ENCODE peak calls at places on chromosomes 5 and 9, in ten cellular contexts. One of them, this sample, is unnamed.

GRCh38 chr5:35369965-35370790 is 139.9 kb upstream of the PRLR start:
- DNase-seq in fibroblast of lung: no peak
- DNase-seq in SJSA1: no peak
- DNase-seq in GM10248: no peak
- DNase-seq in NCI-H2171 treated with DMSO at 0.1 percent for 48 hours: peak; percentile 46
- DNase-seq in right lobe of liver: no peak
- DNase-seq in GM12892: no peak
- DNase-seq in HS-27A: no peak
- DNase-seq in AG04450: no peak
- DNase-seq in nucleus accumbens: no peak
- DNase-seq in this sample: peak; percentile 73

GRCh38 chr5:66742896-66743247 is 146.7 kb downstream of the MAST4 start:
- DNase-seq in fibroblast of lung: no peak
- DNase-seq in SJSA1: no peak
- DNase-seq in GM10248: no peak
- DNase-seq in NCI-H2171 treated with DMSO at 0.1 percent for 48 hours: no peak
- DNase-seq in right lobe of liver: no peak
- DNase-seq in GM12892: no peak
- DNase-seq in HS-27A: no peak
- DNase-seq in AG04450: no peak
- DNase-seq in nucleus accumbens: no peak
- DNase-seq in this sample: no peak

GRCh38 chr5:170265527-170265926 is 32.0 kb downstream of the LCP2 start:
- DNase-seq in fibroblast of lung: peak; percentile 14
- DNase-seq in SJSA1: no peak
- DNase-seq in GM10248: no peak
- DNase-seq in NCI-H2171 treated with DMSO at 0.1 percent for 48 hours: no peak
- DNase-seq in right lobe of liver: no peak
- DNase-seq in GM12892: no peak
- DNase-seq in HS-27A: no peak
- DNase-seq in AG04450: no peak
- DNase-seq in nucleus accumbens: peak; percentile 74
- DNase-seq in this sample: no peak

GRCh38 chr5:121189569-121190305 is 661.9 kb upstream of the FTMT start:
- DNase-seq in fibroblast of lung: peak; percentile 59
- DNase-seq in SJSA1: no peak
- DNase-seq in GM10248: no peak
- DNase-seq in NCI-H2171 treated with DMSO at 0.1 percent for 48 hours: peak; percentile 28
- DNase-seq in right lobe of liver: no peak
- DNase-seq in GM12892: no peak
- DNase-seq in HS-27A: no peak
- DNase-seq in AG04450: peak; percentile 20
- DNase-seq in nucleus accumbens: no peak
- DNase-seq in this sample: no peak

GRCh38 chr5:168947212-168947868 is 353.6 kb downstream of the SLIT3 start:
- DNase-seq in fibroblast of lung: peak; percentile 11
- DNase-seq in SJSA1: peak; percentile 85
- DNase-seq in GM10248: peak; percentile 69
- DNase-seq in NCI-H2171 treated with DMSO at 0.1 percent for 48 hours: peak; percentile 56
- DNase-seq in right lobe of liver: no peak
- DNase-seq in GM12892: peak; percentile 27
- DNase-seq in HS-27A: peak; percentile 3
- DNase-seq in AG04450: no peak
- DNase-seq in nucleus accumbens: no peak
- DNase-seq in this sample: peak; percentile 81

GRCh38 chr5:761206-761771 is 23.2 kb downstream of the ZDHHC11B start:
- DNase-seq in fibroblast of lung: no peak
- DNase-seq in SJSA1: no peak
- DNase-seq in GM10248: no peak
- DNase-seq in NCI-H2171 treated with DMSO at 0.1 percent for 48 hours: no peak
- DNase-seq in right lobe of liver: peak; percentile 46
- DNase-seq in GM12892: no peak
- DNase-seq in HS-27A: no peak
- DNase-seq in AG04450: no peak
- DNase-seq in nucleus accumbens: no peak
- DNase-seq in this sample: no peak

GRCh38 chr9:77224750-77225312 is 47.5 kb downstream of the VPS13A start:
- DNase-seq in fibroblast of lung: peak; percentile 38
- DNase-seq in SJSA1: no peak
- DNase-seq in GM10248: no peak
- DNase-seq in NCI-H2171 treated with DMSO at 0.1 percent for 48 hours: no peak
- DNase-seq in right lobe of liver: no peak
- DNase-seq in GM12892: no peak
- DNase-seq in HS-27A: peak; percentile 29
- DNase-seq in AG04450: peak; percentile 18
- DNase-seq in nucleus accumbens: no peak
- DNase-seq in this sample: no peak

GRCh38 chr9:69137311-69137710 is 36.8 kb upstream of the TJP2 start:
- DNase-seq in fibroblast of lung: no peak
- DNase-seq in SJSA1: no peak
- DNase-seq in GM10248: no peak
- DNase-seq in NCI-H2171 treated with DMSO at 0.1 percent for 48 hours: no peak
- DNase-seq in right lobe of liver: no peak
- DNase-seq in GM12892: no peak
- DNase-seq in HS-27A: no peak
- DNase-seq in AG04450: no peak
- DNase-seq in nucleus accumbens: no peak
- DNase-seq in this sample: no peak

GRCh38 chr5:147072591-147072990 is 162.2 kb upstream of the STK32A start:
- DNase-seq in fibroblast of lung: no peak
- DNase-seq in SJSA1: no peak
- DNase-seq in GM10248: no peak
- DNase-seq in NCI-H2171 treated with DMSO at 0.1 percent for 48 hours: no peak
- DNase-seq in right lobe of liver: no peak
- DNase-seq in GM12892: no peak
- DNase-seq in HS-27A: no peak
- DNase-seq in AG04450: no peak
- DNase-seq in nucleus accumbens: no peak
- DNase-seq in this sample: no peak

GRCh38 chr5:109852371-109853160 is 162.8 kb downstream of the MAN2A1 start:
- DNase-seq in fibroblast of lung: peak; percentile 65
- DNase-seq in SJSA1: peak; percentile 55
- DNase-seq in GM10248: no peak
- DNase-seq in NCI-H2171 treated with DMSO at 0.1 percent for 48 hours: no peak
- DNase-seq in right lobe of liver: no peak
- DNase-seq in GM12892: no peak
- DNase-seq in HS-27A: no peak
- DNase-seq in AG04450: no peak
- DNase-seq in nucleus accumbens: no peak
- DNase-seq in this sample: no peak

GRCh38 chr9:109868222-109868621 is 88.2 kb downstream of the PALM2AKAP2 start:
- DNase-seq in fibroblast of lung: peak; percentile 77
- DNase-seq in SJSA1: peak; percentile 45
- DNase-seq in GM10248: no peak
- DNase-seq in NCI-H2171 treated with DMSO at 0.1 percent for 48 hours: no peak
- DNase-seq in right lobe of liver: no peak
- DNase-seq in GM12892: no peak
- DNase-seq in HS-27A: no peak
- DNase-seq in AG04450: no peak
- DNase-seq in nucleus accumbens: no peak
- DNase-seq in this sample: no peak

GRCh38 chr5:134574521-134574920 is 49.1 kb downstream of the JADE2 start:
- DNase-seq in fibroblast of lung: no peak
- DNase-seq in SJSA1: no peak
- DNase-seq in GM10248: no peak
- DNase-seq in NCI-H2171 treated with DMSO at 0.1 percent for 48 hours: no peak
- DNase-seq in right lobe of liver: no peak
- DNase-seq in GM12892: no peak
- DNase-seq in HS-27A: no peak
- DNase-seq in AG04450: no peak
- DNase-seq in nucleus accumbens: no peak
- DNase-seq in this sample: no peak

GRCh38 chr9:111965566-111966019 is 69.0 kb downstream of the UGCG start:
- DNase-seq in fibroblast of lung: peak; percentile 99
- DNase-seq in SJSA1: peak; percentile 95
- DNase-seq in GM10248: peak; percentile 71
- DNase-seq in NCI-H2171 treated with DMSO at 0.1 percent for 48 hours: no peak
- DNase-seq in right lobe of liver: no peak
- DNase-seq in GM12892: no peak
- DNase-seq in HS-27A: peak; percentile 81
- DNase-seq in AG04450: peak; percentile 88
- DNase-seq in nucleus accumbens: no peak
- DNase-seq in this sample: no peak

GRCh38 chr9:94935396-94935795 is 208.9 kb downstream of the AOPEP start:
- DNase-seq in fibroblast of lung: no peak
- DNase-seq in SJSA1: no peak
- DNase-seq in GM10248: no peak
- DNase-seq in NCI-H2171 treated with DMSO at 0.1 percent for 48 hours: no peak
- DNase-seq in right lobe of liver: no peak
- DNase-seq in GM12892: no peak
- DNase-seq in HS-27A: no peak
- DNase-seq in AG04450: no peak
- DNase-seq in nucleus accumbens: no peak
- DNase-seq in this sample: no peak

GRCh38 chr5:32147236-32147635 is 26.9 kb downstream of the GOLPH3 start:
- DNase-seq in fibroblast of lung: no peak
- DNase-seq in SJSA1: no peak
- DNase-seq in GM10248: no peak
- DNase-seq in NCI-H2171 treated with DMSO at 0.1 percent for 48 hours: no peak
- DNase-seq in right lobe of liver: no peak
- DNase-seq in GM12892: no peak
- DNase-seq in HS-27A: no peak
- DNase-seq in AG04450: no peak
- DNase-seq in nucleus accumbens: no peak
- DNase-seq in this sample: no peak

GRCh38 chr9:89234636-89235035 is 56.0 kb upstream of the SHC3 start:
- DNase-seq in fibroblast of lung: peak; percentile 51
- DNase-seq in SJSA1: no peak
- DNase-seq in GM10248: peak; percentile 43
- DNase-seq in NCI-H2171 treated with DMSO at 0.1 percent for 48 hours: no peak
- DNase-seq in right lobe of liver: no peak
- DNase-seq in GM12892: no peak
- DNase-seq in HS-27A: no peak
- DNase-seq in AG04450: no peak
- DNase-seq in nucleus accumbens: no peak
- DNase-seq in this sample: peak; percentile 69

GRCh38 chr9:121073038-121073437 is 1.7 kb upstream of the CNTRL start:
- DNase-seq in fibroblast of lung: peak; percentile 56
- DNase-seq in SJSA1: no peak
- DNase-seq in GM10248: no peak
- DNase-seq in NCI-H2171 treated with DMSO at 0.1 percent for 48 hours: no peak
- DNase-seq in right lobe of liver: no peak
- DNase-seq in GM12892: no peak
- DNase-seq in HS-27A: no peak
- DNase-seq in AG04450: no peak
- DNase-seq in nucleus accumbens: no peak
- DNase-seq in this sample: no peak

GRCh38 chr5:18312016-18312415 is 677.8 kb downstream of the TAF11L14 start:
- DNase-seq in fibroblast of lung: no peak
- DNase-seq in SJSA1: no peak
- DNase-seq in GM10248: no peak
- DNase-seq in NCI-H2171 treated with DMSO at 0.1 percent for 48 hours: no peak
- DNase-seq in right lobe of liver: no peak
- DNase-seq in GM12892: no peak
- DNase-seq in HS-27A: no peak
- DNase-seq in AG04450: no peak
- DNase-seq in nucleus accumbens: no peak
- DNase-seq in this sample: no peak

GRCh38 chr9:93422987-93423386 is 28.5 kb upstream of the FAM120A start:
- DNase-seq in fibroblast of lung: no peak
- DNase-seq in SJSA1: no peak
- DNase-seq in GM10248: no peak
- DNase-seq in NCI-H2171 treated with DMSO at 0.1 percent for 48 hours: no peak
- DNase-seq in right lobe of liver: no peak
- DNase-seq in GM12892: no peak
- DNase-seq in HS-27A: no peak
- DNase-seq in AG04450: no peak
- DNase-seq in nucleus accumbens: no peak
- DNase-seq in this sample: no peak

GRCh38 chr5:17951392-17952169 is 317.3 kb downstream of the TAF11L14 start:
- DNase-seq in fibroblast of lung: no peak
- DNase-seq in SJSA1: peak; percentile 10
- DNase-seq in GM10248: no peak
- DNase-seq in NCI-H2171 treated with DMSO at 0.1 percent for 48 hours: peak; percentile 47
- DNase-seq in right lobe of liver: no peak
- DNase-seq in GM12892: no peak
- DNase-seq in HS-27A: peak; percentile 9
- DNase-seq in AG04450: no peak
- DNase-seq in nucleus accumbens: no peak
- DNase-seq in this sample: peak; percentile 74

GRCh38 chr5:168219515-168220410 is 71.7 kb upstream of the WWC1 start:
- DNase-seq in fibroblast of lung: peak; percentile 61
- DNase-seq in SJSA1: peak; percentile 85
- DNase-seq in GM10248: peak; percentile 76
- DNase-seq in NCI-H2171 treated with DMSO at 0.1 percent for 48 hours: peak; percentile 56
- DNase-seq in right lobe of liver: no peak
- DNase-seq in GM12892: peak; percentile 27
- DNase-seq in HS-27A: peak; percentile 27
- DNase-seq in AG04450: peak; percentile 42
- DNase-seq in nucleus accumbens: peak; percentile 10
- DNase-seq in this sample: peak; percentile 66

GRCh38 chr5:156815988-156816599 is 34.0 kb upstream of the PPP1R2B start:
- DNase-seq in fibroblast of lung: peak; percentile 5
- DNase-seq in SJSA1: peak; percentile 15
- DNase-seq in GM10248: peak; percentile 46
- DNase-seq in NCI-H2171 treated with DMSO at 0.1 percent for 48 hours: peak; percentile 26
- DNase-seq in right lobe of liver: no peak
- DNase-seq in GM12892: peak; percentile 13
- DNase-seq in HS-27A: no peak
- DNase-seq in AG04450: no peak
- DNase-seq in nucleus accumbens: no peak
- DNase-seq in this sample: no peak

GRCh38 chr5:111635151-111635945 is 121.6 kb downstream of the NREP start:
- DNase-seq in fibroblast of lung: peak; percentile 9
- DNase-seq in SJSA1: no peak
- DNase-seq in GM10248: no peak
- DNase-seq in NCI-H2171 treated with DMSO at 0.1 percent for 48 hours: peak; percentile 85
- DNase-seq in right lobe of liver: peak; percentile 68
- DNase-seq in GM12892: no peak
- DNase-seq in HS-27A: no peak
- DNase-seq in AG04450: no peak
- DNase-seq in nucleus accumbens: no peak
- DNase-seq in this sample: no peak

GRCh38 chr9:105344283-105344682 is 99.8 kb downstream of the SLC44A1 start:
- DNase-seq in fibroblast of lung: no peak
- DNase-seq in SJSA1: no peak
- DNase-seq in GM10248: no peak
- DNase-seq in NCI-H2171 treated with DMSO at 0.1 percent for 48 hours: no peak
- DNase-seq in right lobe of liver: no peak
- DNase-seq in GM12892: no peak
- DNase-seq in HS-27A: no peak
- DNase-seq in AG04450: no peak
- DNase-seq in nucleus accumbens: no peak
- DNase-seq in this sample: no peak

GRCh38 chr5:23507278-23507685 is at the start of gene PRDM9:
- DNase-seq in fibroblast of lung: peak; percentile 0
- DNase-seq in SJSA1: no peak
- DNase-seq in GM10248: no peak
- DNase-seq in NCI-H2171 treated with DMSO at 0.1 percent for 48 hours: no peak
- DNase-seq in right lobe of liver: peak; percentile 88
- DNase-seq in GM12892: no peak
- DNase-seq in HS-27A: no peak
- DNase-seq in AG04450: no peak
- DNase-seq in nucleus accumbens: no peak
- DNase-seq in this sample: peak; percentile 56

GRCh38 chr9:86700601-86701000 is 246.7 kb downstream of the GAS1 start:
- DNase-seq in fibroblast of lung: peak; percentile 80
- DNase-seq in SJSA1: no peak
- DNase-seq in GM10248: no peak
- DNase-seq in NCI-H2171 treated with DMSO at 0.1 percent for 48 hours: no peak
- DNase-seq in right lobe of liver: no peak
- DNase-seq in GM12892: no peak
- DNase-seq in HS-27A: no peak
- DNase-seq in AG04450: no peak
- DNase-seq in nucleus accumbens: peak; percentile 1
- DNase-seq in this sample: no peak

GRCh38 chr9:92754091-92754740 is 10.4 kb downstream of the BICD2 start:
- DNase-seq in fibroblast of lung: no peak
- DNase-seq in SJSA1: no peak
- DNase-seq in GM10248: no peak
- DNase-seq in NCI-H2171 treated with DMSO at 0.1 percent for 48 hours: no peak
- DNase-seq in right lobe of liver: no peak
- DNase-seq in GM12892: no peak
- DNase-seq in HS-27A: no peak
- DNase-seq in AG04450: no peak
- DNase-seq in nucleus accumbens: no peak
- DNase-seq in this sample: no peak

GRCh38 chr5:119275873-119276214 is 80.0 kb upstream of the TNFAIP8 start:
- DNase-seq in fibroblast of lung: no peak
- DNase-seq in SJSA1: no peak
- DNase-seq in GM10248: peak; percentile 38
- DNase-seq in NCI-H2171 treated with DMSO at 0.1 percent for 48 hours: no peak
- DNase-seq in right lobe of liver: no peak
- DNase-seq in GM12892: no peak
- DNase-seq in HS-27A: no peak
- DNase-seq in AG04450: no peak
- DNase-seq in nucleus accumbens: no peak
- DNase-seq in this sample: no peak